ENCODE peak calls at places on chromosome 6, in seven cellular contexts. One of them, this sample, is unnamed.

GRCh38 chr6:144265390-144265789 is 19.7 kb upstream of the UTRN start:
- DNase-seq in AG10803: peak
- DNase-seq in HCT116: no peak
- DNase-seq in fibroblast of the aortic adventitia: peak
- DNase-seq in AG04450: no peak
- DNase-seq in kidney epithelial cell: no peak
- DNase-seq in esophagus squamous epithelium: no peak
- DNase-seq in this sample: peak

GRCh38 chr6:135094403-135094821 is 39.8 kb upstream of the HBS1L start:
- DNase-seq in HCT116: no peak
- DNase-seq in AG04450: no peak
- DNase-seq in fibroblast of the aortic adventitia: no peak
- DNase-seq in kidney epithelial cell: peak
- DNase-seq in esophagus squamous epithelium: no peak
- DNase-seq in AG10803: no peak
- DNase-seq in this sample: no peak

GRCh38 chr6:56040271-56040670 is 164.9 kb upstream of the BMP5 start:
- DNase-seq in HCT116: no peak
- DNase-seq in AG10803: peak
- DNase-seq in kidney epithelial cell: no peak
- DNase-seq in esophagus squamous epithelium: no peak
- DNase-seq in fibroblast of the aortic adventitia: peak
- DNase-seq in AG04450: no peak
- DNase-seq in this sample: no peak

GRCh38 chr6:38572186-38572813 is 67.4 kb downstream of the BTBD9 start:
- DNase-seq in AG04450: no peak
- DNase-seq in esophagus squamous epithelium: no peak
- DNase-seq in HCT116: no peak
- DNase-seq in kidney epithelial cell: no peak
- DNase-seq in fibroblast of the aortic adventitia: no peak
- DNase-seq in AG10803: no peak
- DNase-seq in this sample: no peak

GRCh38 chr6:135270676-135271536 is 89.8 kb downstream of the MYB start:
- DNase-seq in HCT116: no peak
- DNase-seq in AG04450: no peak
- DNase-seq in kidney epithelial cell: no peak
- DNase-seq in esophagus squamous epithelium: no peak
- DNase-seq in fibroblast of the aortic adventitia: no peak
- DNase-seq in AG10803: no peak
- DNase-seq in this sample: no peak

GRCh38 chr6:127776320-127776719 is 124.5 kb downstream of the THEMIS start:
- DNase-seq in esophagus squamous epithelium: no peak
- DNase-seq in fibroblast of the aortic adventitia: no peak
- DNase-seq in AG10803: no peak
- DNase-seq in kidney epithelial cell: no peak
- DNase-seq in HCT116: no peak
- DNase-seq in AG04450: no peak
- DNase-seq in this sample: no peak

GRCh38 chr6:38110407-38111025 is 291.0 kb downstream of the ZFAND3 start:
- DNase-seq in AG10803: peak
- DNase-seq in fibroblast of the aortic adventitia: no peak
- DNase-seq in esophagus squamous epithelium: no peak
- DNase-seq in kidney epithelial cell: no peak
- DNase-seq in HCT116: no peak
- DNase-seq in AG04450: no peak
- DNase-seq in this sample: no peak

GRCh38 chr6:142013286-142013685 is 119.4 kb upstream of the GJE1 start:
- DNase-seq in esophagus squamous epithelium: no peak
- DNase-seq in AG10803: peak
- DNase-seq in AG04450: peak
- DNase-seq in HCT116: peak
- DNase-seq in kidney epithelial cell: peak
- DNase-seq in fibroblast of the aortic adventitia: peak
- DNase-seq in this sample: peak

GRCh38 chr6:42334870-42335269 is 116.9 kb downstream of the TRERF1 start:
- DNase-seq in kidney epithelial cell: no peak
- DNase-seq in HCT116: no peak
- DNase-seq in AG10803: no peak
- DNase-seq in AG04450: no peak
- DNase-seq in fibroblast of the aortic adventitia: no peak
- DNase-seq in esophagus squamous epithelium: no peak
- DNase-seq in this sample: no peak

GRCh38 chr6:169779092-169779815 is 27.8 kb downstream of the ERMARD start:
- DNase-seq in fibroblast of the aortic adventitia: no peak
- DNase-seq in kidney epithelial cell: no peak
- DNase-seq in AG10803: no peak
- DNase-seq in AG04450: no peak
- DNase-seq in esophagus squamous epithelium: no peak
- DNase-seq in HCT116: no peak
- DNase-seq in this sample: no peak

GRCh38 chr6:5085638-5086293 is 625 bp downstream of the PPP1R3G start:
- DNase-seq in HCT116: no peak
- DNase-seq in AG10803: peak
- DNase-seq in esophagus squamous epithelium: no peak
- DNase-seq in fibroblast of the aortic adventitia: no peak
- DNase-seq in kidney epithelial cell: no peak
- DNase-seq in AG04450: no peak
- DNase-seq in this sample: peak

GRCh38 chr6:142009647-142010046 is 123.1 kb upstream of the GJE1 start:
- DNase-seq in AG10803: peak
- DNase-seq in fibroblast of the aortic adventitia: peak
- DNase-seq in HCT116: peak
- DNase-seq in esophagus squamous epithelium: no peak
- DNase-seq in AG04450: peak
- DNase-seq in kidney epithelial cell: no peak
- DNase-seq in this sample: no peak

GRCh38 chr6:161393839-161394364 is 120.0 kb upstream of the AGPAT4 start:
- DNase-seq in AG04450: no peak
- DNase-seq in AG10803: peak
- DNase-seq in kidney epithelial cell: peak
- DNase-seq in esophagus squamous epithelium: peak
- DNase-seq in HCT116: peak
- DNase-seq in fibroblast of the aortic adventitia: peak
- DNase-seq in this sample: peak
- H3K4me3 ChIP-seq in AG04450: no peak
- H3K4me3 ChIP-seq in AG10803: peak
- H3K4me3 ChIP-seq in kidney epithelial cell: no peak
- H3K4me3 ChIP-seq in esophagus squamous epithelium: peak
- H3K4me3 ChIP-seq in HCT116: no peak
- H3K4me3 ChIP-seq in fibroblast of the aortic adventitia: no peak
- H3K4me3 ChIP-seq in this sample: no peak

GRCh38 chr6:2220154-2220553 is 25.3 kb downstream of the GMDS start:
- DNase-seq in esophagus squamous epithelium: no peak
- DNase-seq in fibroblast of the aortic adventitia: no peak
- DNase-seq in AG10803: no peak
- DNase-seq in kidney epithelial cell: no peak
- DNase-seq in HCT116: no peak
- DNase-seq in AG04450: no peak
- DNase-seq in this sample: no peak

GRCh38 chr6:2225422-2226392 is 19.7 kb downstream of the GMDS start:
- DNase-seq in kidney epithelial cell: no peak
- DNase-seq in esophagus squamous epithelium: no peak
- DNase-seq in AG10803: peak
- DNase-seq in fibroblast of the aortic adventitia: peak
- DNase-seq in HCT116: no peak
- DNase-seq in AG04450: no peak
- DNase-seq in this sample: no peak

GRCh38 chr6:2224847-2225382 is 20.5 kb downstream of the GMDS start:
- DNase-seq in AG04450: no peak
- DNase-seq in AG10803: no peak
- DNase-seq in kidney epithelial cell: no peak
- DNase-seq in esophagus squamous epithelium: no peak
- DNase-seq in fibroblast of the aortic adventitia: no peak
- DNase-seq in HCT116: no peak
- DNase-seq in this sample: no peak

GRCh38 chr6:2221724-2222274 is 23.6 kb downstream of the GMDS start:
- DNase-seq in AG04450: no peak
- DNase-seq in AG10803: no peak
- DNase-seq in HCT116: no peak
- DNase-seq in fibroblast of the aortic adventitia: no peak
- DNase-seq in kidney epithelial cell: no peak
- DNase-seq in esophagus squamous epithelium: no peak
- DNase-seq in this sample: no peak

GRCh38 chr6:2222275-2222842 is 23.0 kb downstream of the GMDS start:
- DNase-seq in AG04450: no peak
- DNase-seq in fibroblast of the aortic adventitia: peak
- DNase-seq in AG10803: no peak
- DNase-seq in kidney epithelial cell: no peak
- DNase-seq in esophagus squamous epithelium: no peak
- DNase-seq in HCT116: no peak
- DNase-seq in this sample: no peak
- H3K4me3 ChIP-seq in AG04450: peak
- H3K4me3 ChIP-seq in fibroblast of the aortic adventitia: peak
- H3K4me3 ChIP-seq in AG10803: peak
- H3K4me3 ChIP-seq in kidney epithelial cell: peak
- H3K4me3 ChIP-seq in esophagus squamous epithelium: peak
- H3K4me3 ChIP-seq in HCT116: no peak
- H3K4me3 ChIP-seq in this sample: peak

DNA sequence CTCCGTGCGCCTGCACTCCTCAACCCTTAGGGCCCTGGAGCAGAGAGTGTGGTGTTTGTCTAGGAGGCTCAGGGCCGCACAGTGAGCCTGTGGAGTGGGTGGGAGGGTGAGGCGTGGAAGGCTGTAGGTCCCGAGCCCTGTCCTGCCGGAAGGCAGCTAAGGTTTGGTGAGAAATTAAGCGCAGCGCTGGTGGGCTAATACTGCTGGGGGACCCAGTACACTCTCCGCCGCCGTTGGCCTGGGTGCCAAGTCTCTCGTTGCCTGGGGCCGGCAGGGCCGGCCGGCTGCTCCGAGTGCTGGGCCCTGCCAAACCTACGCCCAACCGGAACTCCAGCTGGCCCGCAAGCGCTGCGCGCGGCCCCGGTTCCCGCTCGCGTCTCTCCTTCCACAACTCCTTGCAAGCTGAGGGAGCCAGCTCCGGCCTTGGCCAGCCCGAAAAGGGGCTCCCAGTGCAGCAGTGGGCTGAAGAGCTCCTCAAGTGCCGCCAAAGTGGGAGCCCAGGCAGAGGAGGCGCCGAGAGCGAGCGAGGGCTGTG is 40.4 kb upstream of the MCUR1 start:
- DNase-seq in HCT116: no peak
- DNase-seq in AG10803: no peak
- DNase-seq in AG04450: no peak
- DNase-seq in fibroblast of the aortic adventitia: no peak
- DNase-seq in kidney epithelial cell: no peak
- DNase-seq in esophagus squamous epithelium: no peak
- DNase-seq in this sample: no peak
- H3K4me3 ChIP-seq in HCT116: no peak
- H3K4me3 ChIP-seq in AG10803: no peak
- H3K4me3 ChIP-seq in AG04450: no peak
- H3K4me3 ChIP-seq in fibroblast of the aortic adventitia: no peak
- H3K4me3 ChIP-seq in kidney epithelial cell: no peak
- H3K4me3 ChIP-seq in esophagus squamous epithelium: no peak
- H3K4me3 ChIP-seq in this sample: no peak

DNA sequence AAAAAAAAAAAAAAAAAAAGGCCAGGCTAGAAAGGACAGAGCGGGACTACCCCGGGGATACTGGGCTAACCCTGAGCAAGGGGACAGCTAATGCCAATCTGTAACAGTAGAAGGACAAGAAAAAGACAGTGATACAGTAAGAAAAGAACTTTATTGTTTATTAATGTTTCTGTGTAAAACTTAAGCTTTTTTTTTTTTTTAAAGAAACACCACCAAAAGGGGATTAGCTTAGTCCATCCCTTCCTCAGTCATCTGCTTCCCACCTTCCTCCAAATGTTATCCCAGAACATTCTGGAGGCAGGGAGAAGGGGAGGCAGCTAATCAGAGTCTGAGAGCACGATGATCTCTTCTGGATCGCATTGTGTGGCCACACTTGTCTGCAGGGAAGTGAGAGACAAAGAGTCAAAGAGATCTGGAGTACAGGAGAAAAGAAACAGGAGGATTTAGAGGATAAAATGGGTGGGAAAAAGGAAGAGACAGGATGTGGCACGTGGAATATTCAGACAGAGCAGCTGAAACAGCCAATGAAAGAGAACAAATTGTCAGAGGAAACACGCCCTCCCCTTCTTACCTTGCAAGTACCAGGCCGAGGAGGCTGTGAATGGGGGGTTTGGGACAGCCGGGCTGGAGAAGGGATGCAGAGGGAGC is 1.0 kb upstream of the ZBTB22 start:
- DNase-seq in esophagus squamous epithelium: no peak
- DNase-seq in fibroblast of the aortic adventitia: no peak
- DNase-seq in HCT116: no peak
- DNase-seq in AG10803: no peak
- DNase-seq in kidney epithelial cell: no peak
- DNase-seq in AG04450: no peak
- DNase-seq in this sample: no peak
- H3K4me3 ChIP-seq in esophagus squamous epithelium: peak
- H3K4me3 ChIP-seq in fibroblast of the aortic adventitia: peak
- H3K4me3 ChIP-seq in HCT116: peak
- H3K4me3 ChIP-seq in AG10803: peak
- H3K4me3 ChIP-seq in kidney epithelial cell: peak
- H3K4me3 ChIP-seq in AG04450: peak
- H3K4me3 ChIP-seq in this sample: peak

GRCh38 chr6:157035576-157035975 is 258.4 kb downstream of the ARID1B start:
- DNase-seq in AG04450: no peak
- DNase-seq in fibroblast of the aortic adventitia: no peak
- DNase-seq in kidney epithelial cell: no peak
- DNase-seq in esophagus squamous epithelium: no peak
- DNase-seq in AG10803: no peak
- DNase-seq in HCT116: no peak
- DNase-seq in this sample: no peak

GRCh38 chr6:157033428-157034140 is 256.4 kb downstream of the ARID1B start:
- DNase-seq in esophagus squamous epithelium: no peak
- DNase-seq in fibroblast of the aortic adventitia: peak
- DNase-seq in HCT116: no peak
- DNase-seq in AG10803: no peak
- DNase-seq in AG04450: no peak
- DNase-seq in kidney epithelial cell: no peak
- DNase-seq in this sample: no peak

GRCh38 chr6:157034433-157035230 is 257.5 kb downstream of the ARID1B start:
- DNase-seq in kidney epithelial cell: no peak
- DNase-seq in esophagus squamous epithelium: no peak
- DNase-seq in HCT116: peak
- DNase-seq in fibroblast of the aortic adventitia: peak
- DNase-seq in AG10803: peak
- DNase-seq in AG04450: no peak
- DNase-seq in this sample: peak

GRCh38 chr6:157030756-157031155 is 253.6 kb downstream of the ARID1B start:
- DNase-seq in AG04450: no peak
- DNase-seq in esophagus squamous epithelium: no peak
- DNase-seq in AG10803: no peak
- DNase-seq in kidney epithelial cell: no peak
- DNase-seq in HCT116: no peak
- DNase-seq in fibroblast of the aortic adventitia: no peak
- DNase-seq in this sample: no peak

GRCh38 chr6:157032923-157033322 is 255.7 kb downstream of the ARID1B start:
- DNase-seq in esophagus squamous epithelium: no peak
- DNase-seq in fibroblast of the aortic adventitia: no peak
- DNase-seq in AG04450: no peak
- DNase-seq in kidney epithelial cell: no peak
- DNase-seq in HCT116: no peak
- DNase-seq in AG10803: no peak
- DNase-seq in this sample: no peak
- H3K4me3 ChIP-seq in esophagus squamous epithelium: peak
- H3K4me3 ChIP-seq in fibroblast of the aortic adventitia: peak
- H3K4me3 ChIP-seq in AG04450: peak
- H3K4me3 ChIP-seq in kidney epithelial cell: no peak
- H3K4me3 ChIP-seq in HCT116: no peak
- H3K4me3 ChIP-seq in AG10803: peak
- H3K4me3 ChIP-seq in this sample: no peak

GRCh38 chr6:13597073-13597472 is 18.1 kb upstream of the NOL7 start:
- DNase-seq in AG04450: no peak
- DNase-seq in AG10803: no peak
- DNase-seq in HCT116: no peak
- DNase-seq in fibroblast of the aortic adventitia: no peak
- DNase-seq in kidney epithelial cell: no peak
- DNase-seq in esophagus squamous epithelium: no peak
- DNase-seq in this sample: no peak
- H3K4me3 ChIP-seq in AG04450: no peak
- H3K4me3 ChIP-seq in AG10803: no peak
- H3K4me3 ChIP-seq in HCT116: no peak
- H3K4me3 ChIP-seq in fibroblast of the aortic adventitia: no peak
- H3K4me3 ChIP-seq in kidney epithelial cell: no peak
- H3K4me3 ChIP-seq in esophagus squamous epithelium: no peak
- H3K4me3 ChIP-seq in this sample: no peak

This sample was measured in A549.